ENCODE peak calls at places on chromosome 12, in six cellular contexts. E is endothelial cell of umbilical vein, J is astrocyte, G is pancreas, N is brain microvascular endothelial cell, Y is AG10803. H is an unnamed sample.
A peak's percentile ranks its signal among the peaks of the same experiment; 100 is the strongest.

GRCh38 chr12:123948401-123949117 is 24.1 kb downstream of the CCDC92 start:
- DNase-seq in N (no peak), J (no peak), Y (no peak), E (no peak), G (no peak), H (no peak)

GRCh38 chr12:80188566-80188965 is 89.2 kb downstream of the OTOGL start:
- DNase-seq in N (no peak), Y (no peak), J (no peak), G (no peak), E (no peak), H (no peak)

GRCh38 chr12:97404549-97404948 is 58.1 kb upstream of the RMST start:
- DNase-seq in Y (peak; percentile 6), N (peak; percentile 0), J (peak; percentile 21), E (peak; percentile 44), G (no peak), H (no peak)

GRCh38 chr12:39426636-39427245 is 16.2 kb downstream of the KIF21A start:
- DNase-seq in E (no peak), N (no peak), Y (peak; percentile 88), G (no peak), J (peak; percentile 53), H (no peak)

GRCh38 chr12:104680070-104680469 is 223.3 kb downstream of the CHST11 start:
- DNase-seq in J (no peak), E (peak; percentile 19), G (no peak), Y (no peak), N (no peak), H (no peak)

GRCh38 chr12:61991663-61992062 is 268.5 kb upstream of the USP15 start:
- DNase-seq in E (no peak), Y (no peak), N (no peak), J (no peak), G (no peak), H (no peak)

GRCh38 chr12:84910549-84911241 is 1.9 kb downstream of the SLC6A15 start:
- DNase-seq in N (peak; percentile 51), Y (peak; percentile 16), G (no peak), E (no peak), J (peak; percentile 22), H (no peak)

GRCh38 chr12:131152587-131152986 is 198.9 kb downstream of the ADGRD1 start:
- DNase-seq in Y (no peak), G (no peak), E (no peak), N (no peak), J (no peak), H (no peak)

GRCh38 chr12:89439946-89440345 is 84.7 kb downstream of the GALNT4 start:
- DNase-seq in N (no peak), E (peak; percentile 45), G (no peak), Y (peak; percentile 60), J (peak; percentile 44), H (no peak)

GRCh38 chr12:103748002-103748401 is 93.0 kb downstream of the NT5DC3 start:
- DNase-seq in Y (no peak), J (no peak), N (no peak), G (no peak), E (no peak), H (no peak)

GRCh38 chr12:11535127-11535526 is 114.3 kb upstream of the ETV6 start:
- DNase-seq in N (no peak), E (no peak), Y (no peak), J (no peak), G (no peak), H (no peak)

GRCh38 chr12:25723921-25724491 is 170.9 kb upstream of the LMNTD1 start:
- DNase-seq in G (no peak), N (no peak), J (peak; percentile 82), E (no peak), Y (peak; percentile 85), H (no peak)

GRCh38 chr12:89906178-89906577 is 197.5 kb upstream of the ATP2B1 start:
- DNase-seq in G (no peak), E (no peak), N (no peak), J (no peak), Y (no peak), H (no peak)

GRCh38 chr12:21416611-21417121 is 20.8 kb upstream of the PYROXD1 start:
- DNase-seq in Y (peak; percentile 29), J (peak; percentile 49), G (no peak), N (no peak), E (peak; percentile 76), H (no peak)

GRCh38 chr12:11779286-11779685 is 129.8 kb downstream of the ETV6 start:
- DNase-seq in Y (peak; percentile 78), G (no peak), E (no peak), N (peak; percentile 59), J (peak; percentile 85), H (no peak)

GRCh38 chr12:47481041-47481440 is 224.8 kb downstream of the RPAP3 start:
- DNase-seq in Y (no peak), G (no peak), N (no peak), E (no peak), J (no peak), H (no peak)

GRCh38 chr12:57149309-57149900 is 2.0 kb upstream of the LRP1-AS start:
- DNase-seq in J (no peak), Y (peak; percentile 90), N (peak; percentile 18), G (no peak), E (no peak), H (no peak)

GRCh38 chr12:131218291-131219172 is 264.8 kb downstream of the ADGRD1 start:
- DNase-seq in Y (no peak), N (no peak), E (no peak), G (no peak), J (no peak), H (no peak)

GRCh38 chr12:52766351-52767019 is 10.7 kb downstream of the KRT76 start:
- DNase-seq in J (no peak), E (no peak), G (no peak), N (no peak), Y (no peak), H (no peak)

GRCh38 chr12:113867258-113867657 is 98.9 kb downstream of the RBM19 start:
- DNase-seq in Y (peak; percentile 15), G (no peak), E (no peak), N (no peak), J (no peak), H (no peak)

GRCh38 chr12:103868215-103868614 is 27.2 kb upstream of the NT5DC3 start:
- DNase-seq in G (no peak), N (no peak), Y (peak; percentile 82), J (peak; percentile 84), E (no peak), H (no peak)

GRCh38 chr12:78866518-78866917 is 1.9 kb downstream of the SYT1 start:
- DNase-seq in J (no peak), Y (no peak), N (no peak), E (no peak), G (no peak), H (no peak)

GRCh38 chr12:116803018-116803736 is 65.1 kb downstream of the RNFT2 start:
- DNase-seq in E (no peak), Y (no peak), N (no peak), G (no peak), J (no peak), H (no peak)

GRCh38 chr12:26205946-26206345 is 10.6 kb downstream of the SSPN start:
- DNase-seq in Y (no peak), J (no peak), E (no peak), N (no peak), G (no peak), H (no peak)

DNA sequence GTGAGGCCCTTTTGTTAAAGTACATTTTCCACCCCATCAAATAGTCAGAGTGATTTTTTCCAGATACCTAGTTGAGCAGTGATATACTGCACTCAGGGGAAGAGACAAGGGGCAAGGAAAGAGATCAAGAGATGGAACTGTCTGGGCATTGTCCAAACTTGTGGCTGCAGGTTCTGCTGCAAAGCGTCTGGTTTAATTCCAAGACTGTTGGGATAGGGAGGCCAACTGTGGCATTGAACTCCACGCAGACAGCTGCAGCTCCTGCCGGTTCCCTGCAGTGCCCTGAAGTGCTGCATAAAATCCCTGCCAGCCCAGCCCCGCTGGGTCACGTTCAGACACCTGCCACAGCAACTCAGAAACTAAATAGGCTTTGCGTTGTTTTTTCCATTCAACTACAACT is 30.5 kb downstream of the RPH3A start:
- DNase-seq in J (no peak), N (no peak), G (no peak), Y (no peak), E (no peak), H (no peak)
- H3K4me3 ChIP-seq in J (no peak overlapping the region), N (no peak overlapping the region), G (no peak overlapping the region), Y (no peak overlapping the region), E (no peak overlapping the region), H (no peak overlapping the region)

DNA sequence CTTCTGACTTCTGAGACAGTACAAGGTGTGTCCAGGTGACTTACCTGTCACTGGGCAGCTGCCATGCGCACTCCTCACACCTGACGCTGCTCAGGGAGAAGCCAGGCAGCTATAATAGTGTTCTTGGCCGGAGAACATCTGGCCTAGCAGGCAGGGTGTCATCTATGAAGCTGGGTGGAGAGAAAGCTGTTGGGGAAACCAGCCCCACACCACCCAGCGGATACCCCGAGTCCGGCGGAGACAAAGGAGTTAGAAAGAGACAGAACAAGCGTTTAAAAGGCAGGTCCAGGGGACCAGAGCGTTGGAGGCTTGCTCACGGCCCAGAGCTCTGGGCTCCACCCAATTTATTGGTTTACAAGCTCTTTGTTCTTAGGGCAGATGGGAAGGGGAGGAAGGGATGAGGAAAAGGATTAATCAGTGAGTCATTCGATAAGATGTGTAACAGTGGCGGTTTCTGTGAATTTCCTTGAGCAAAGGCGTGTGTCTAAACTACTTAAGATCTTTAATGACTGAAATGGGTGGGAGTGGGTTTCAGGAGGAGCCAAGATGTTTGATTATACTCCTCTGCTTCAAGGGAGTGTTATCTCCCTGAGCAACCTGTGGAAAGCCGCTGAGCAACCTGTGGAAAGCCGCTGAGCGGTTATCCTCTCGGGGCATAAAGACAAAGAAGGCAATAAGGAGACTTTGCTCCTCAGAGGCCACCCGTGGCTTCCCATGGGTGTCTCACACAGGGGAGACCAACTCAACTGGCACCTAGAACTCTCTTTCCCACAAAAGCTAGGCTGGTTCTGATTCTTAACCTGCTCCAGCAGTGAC is at the start of gene GALNT8:
- DNase-seq in G (no peak), N (no peak), E (peak; percentile 11), J (no peak), Y (no peak), H (no peak)
- H3K4me3 ChIP-seq in G (no peak within 1 kb of the TSS), N (no peak within 1 kb of the TSS), E (no peak within 1 kb of the TSS), J (no peak within 1 kb of the TSS), Y (no peak within 1 kb of the TSS), H (no peak within 1 kb of the TSS)

DNA sequence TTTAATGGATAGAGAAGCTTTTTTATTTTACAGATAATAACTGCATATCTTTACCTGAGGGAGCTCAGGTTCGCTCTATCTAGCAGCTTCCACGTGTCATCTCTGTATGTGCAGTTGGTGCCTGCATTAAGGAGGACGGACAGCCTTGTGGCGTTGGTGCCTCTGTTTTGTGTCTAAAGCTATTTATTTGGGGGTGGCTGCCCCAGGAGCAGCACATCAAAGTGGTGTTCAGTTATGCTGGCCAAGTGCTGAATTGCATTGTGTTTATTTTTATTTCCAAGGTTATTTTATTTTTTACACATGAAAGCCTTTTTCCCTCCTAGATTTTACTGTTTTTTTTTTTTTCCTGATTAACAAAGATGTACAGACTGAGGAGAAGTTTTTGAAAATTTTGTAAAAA is 59.7 kb downstream of the RASSF3 start:
- DNase-seq in J (no peak), G (no peak), E (peak; percentile 41), N (no peak), Y (no peak), H (no peak)
- H3K4me3 ChIP-seq in J (no peak overlapping the region), G (no peak overlapping the region), E (no peak overlapping the region), N (no peak overlapping the region), Y (no peak overlapping the region), H (peak overlapping the region; percentile 35)

DNA sequence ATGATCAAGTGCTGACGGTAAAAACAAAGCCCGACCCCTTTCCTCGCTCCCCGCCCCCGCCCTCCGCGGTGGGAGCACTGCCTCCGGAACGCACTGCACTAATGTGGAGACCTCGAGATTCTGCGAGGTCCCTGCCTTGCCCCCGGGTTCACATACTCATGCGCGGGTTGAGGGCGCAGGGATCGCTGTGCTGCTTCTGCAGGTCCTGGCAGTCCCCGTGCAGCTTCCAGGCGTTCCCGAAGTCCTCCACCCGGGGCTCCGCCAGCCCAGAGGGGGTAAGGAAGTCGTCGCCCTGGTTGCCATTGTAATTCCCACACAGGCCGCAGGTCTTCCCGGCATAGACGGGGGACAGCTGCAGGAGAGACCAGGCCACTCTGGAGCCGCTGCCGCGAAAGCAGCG is 66.8 kb downstream of the VWF start:
- DNase-seq in E (no peak), N (no peak), G (no peak), Y (no peak), J (no peak), H (no peak)
- H3K4me3 ChIP-seq in E (no peak overlapping the region), N (no peak overlapping the region), G (no peak overlapping the region), Y (no peak overlapping the region), J (no peak overlapping the region), H (no peak overlapping the region)

H was measured in lower lobe of right lung.